ENCODE peak calls at places on chromosomes 12 and 14, in six cellular contexts. Q, Y, N, I, F and P are unnamed samples.

GRCh38 chr14:53509845-53510244 is 356.7 kb upstream of the DDHD1 start:
- DNase-seq in Q (peak; percentile 70), Y (no peak), N (peak; percentile 42), I (peak; percentile 5), F (peak; percentile 97), P (no peak)

GRCh38 chr14:104427126-104427851 is 152.3 kb upstream of the C14orf180 start:
- DNase-seq in Q (no peak), Y (no peak), N (no peak), I (no peak), F (no peak), P (no peak)

GRCh38 chr14:93536945-93537344 is 106.2 kb downstream of the UNC79 start:
- DNase-seq in Q (no peak), Y (peak; percentile 29), N (no peak), I (no peak), F (peak; percentile 17), P (no peak)

GRCh38 chr14:50978521-50978871 is 34.2 kb upstream of the PYGL start:
- DNase-seq in Q (no peak), Y (no peak), N (no peak), I (no peak), F (no peak), P (no peak)

GRCh38 chr14:68580096-68580640 is 212.7 kb downstream of the ZFP36L1 start:
- DNase-seq in Q (no peak), Y (no peak), N (no peak), I (no peak), F (no peak), P (no peak)

GRCh38 chr14:63245893-63246292 is 41.6 kb downstream of the RHOJ start:
- DNase-seq in Q (no peak), Y (no peak), N (no peak), I (peak; percentile 16), F (no peak), P (no peak)

GRCh38 chr14:51119411-51120051 is 24.6 kb upstream of the TRIM9 start:
- DNase-seq in Q (no peak), Y (no peak), N (no peak), I (no peak), F (no peak), P (no peak)

GRCh38 chr14:53943751-53944083 is 12.9 kb downstream of the BMP4 start:
- DNase-seq in Q (no peak), Y (peak; percentile 4), N (no peak), I (no peak), F (no peak), P (no peak)

GRCh38 chr12:52132754-52133161 is 53.3 kb downstream of the SMIM41 start:
- DNase-seq in Q (no peak), Y (no peak), N (no peak), I (no peak), F (no peak), P (no peak)

GRCh38 chr12:561908-562593 is 101.2 kb downstream of the NINJ2 start:
- DNase-seq in Q (no peak), Y (peak; percentile 10), N (peak; percentile 69), I (no peak), F (no peak), P (peak; percentile 88)

GRCh38 chr14:88535813-88536212 is 19.0 kb downstream of the PTPN21 start:
- DNase-seq in Q (no peak), Y (no peak), N (no peak), I (no peak), F (no peak), P (no peak)

GRCh38 chr14:23640524-23641141 is 4.5 kb downstream of the DHRS2 start:
- DNase-seq in Q (peak; percentile 49), Y (no peak), N (peak; percentile 38), I (no peak), F (peak; percentile 16), P (no peak)

GRCh38 chr14:54781936-54782802 is 120.5 kb downstream of the GCH1 start:
- DNase-seq in Q (no peak), Y (no peak), N (no peak), I (no peak), F (no peak), P (no peak)

GRCh38 chr14:24436355-24437019 is 6.1 kb downstream of the SDR39U1 start:
- DNase-seq in Q (peak; percentile 85), Y (peak; percentile 75), N (no peak), I (peak; percentile 64), F (peak; percentile 56), P (peak; percentile 65)